ENCODE peak calls at places on chromosomes 16 and 17, in four cellular contexts. D is mesenteric fat pad; K is Right ventricle myocardium superior; T is CD4-positive, alpha-beta T cell. V is an unnamed sample.

GRCh38 chr17:33945641-33946546 is 309.2 kb upstream of the CCL2 start:
- DNase-seq in D (peak; percentile 64), K (no peak), T (no peak), V (no peak)

GRCh38 chr17:82303944-82304808 is 13.2 kb downstream of the CD7 start:
- DNase-seq in D (peak; percentile 75), K (no peak), T (no peak), V (no peak)

GRCh38 chr16:57797526-57798266 is 4.6 kb downstream of the KIFC3 start:
- DNase-seq in D (no peak), K (peak; percentile 53), T (no peak), V (no peak)

GRCh38 chr16:85209526-85210121 is 97.4 kb upstream of the CIBAR2 start:
- DNase-seq in D (no peak), K (peak; percentile 82), T (no peak), V (no peak)

GRCh38 chr17:41959336-41960095 is 7.1 kb upstream of the CNP start:
- DNase-seq in D (no peak), K (no peak), T (no peak), V (no peak)

GRCh38 chr17:46874906-46875305 is 23.5 kb downstream of the WNT9B start:
- DNase-seq in D (no peak), K (peak; percentile 53), T (no peak), V (no peak)

GRCh38 chr16:75250089-75250808 is 1.2 kb downstream of the BCAR1 start:
- DNase-seq in D (no peak), K (peak; percentile 59), T (no peak), V (no peak)

GRCh38 chr16:31061813-31062440 is 12.1 kb downstream of the ZNF668 start:
- DNase-seq in D (no peak), K (no peak), T (no peak), V (no peak)

GRCh38 chr17:67456889-67457288 is 79.8 kb downstream of the PITPNC1 start:
- DNase-seq in D (peak; percentile 16), K (no peak), T (no peak), V (peak; percentile 6)